ENCODE peak calls at places on chromosomes 16 and 17, in four cellular contexts. Z is psoas muscle, T is upper lobe of right lung, U is lower leg skin. R is an unnamed sample.

GRCh38 chr16:25138130-25138529 is 26.6 kb downstream of the LCMT1 start:
- DNase-seq in Z (no peak), T (no peak), U (no peak), R (no peak)

GRCh38 chr16:79083879-79084278 is 516.7 kb downstream of the MAF start:
- DNase-seq in Z (no peak), T (no peak), U (no peak), R (no peak)

GRCh38 chr16:57637424-57637823 is 9.0 kb downstream of the ADGRG1 start:
- DNase-seq in Z (no peak), T (no peak), U (no peak), R (peak)

GRCh38 chr17:50349241-50349595 is 3.3 kb downstream of the XYLT2 start:
- DNase-seq in Z (no peak), T (no peak), U (peak), R (no peak)

GRCh38 chr17:19020016-19020415 is 15.5 kb upstream of the FAM83G start:
- DNase-seq in Z (no peak), T (peak), U (no peak), R (no peak)

GRCh38 chr16:70577256-70577698 is 53.7 kb downstream of the SF3B3 start:
- DNase-seq in Z (peak), T (no peak), U (peak), R (peak)

GRCh38 chr17:29341726-29342125 is 47.8 kb upstream of the NUFIP2 start:
- DNase-seq in Z (no peak), T (no peak), U (no peak), R (peak)

GRCh38 chr16:22670551-22670970 is 143.4 kb upstream of the HS3ST2 start:
- DNase-seq in Z (no peak), T (no peak), U (peak), R (no peak)

GRCh38 chr17:77881545-77881944 is 77.0 kb upstream of the TNRC6C start:
- DNase-seq in Z (peak), T (peak), U (peak), R (peak)

GRCh38 chr17:50051082-50051576 is 4.8 kb upstream of the ITGA3 start:
- DNase-seq in Z (no peak), T (no peak), U (no peak), R (peak)

GRCh38 chr17:11813278-11813677 is 184.0 kb downstream of the ZNF18 start:
- DNase-seq in Z (no peak), T (no peak), U (no peak), R (no peak)

GRCh38 chr16:31480851-31481250 is 2.1 kb upstream of the SLC5A2 start:
- DNase-seq in Z (peak), T (peak), U (no peak), R (peak)

GRCh38 chr17:30376621-30377452 is 1.9 kb upstream of the CPD start:
- DNase-seq in Z (no peak), T (peak), U (no peak), R (peak)

GRCh38 chr16:14436410-14436955 is 193.6 kb downstream of the PARN start:
- DNase-seq in Z (peak), T (no peak), U (no peak), R (no peak)

GRCh38 chr16:75606507-75606906 is 16.6 kb downstream of the ADAT1 start:
- DNase-seq in Z (no peak), T (no peak), U (peak), R (no peak)

GRCh38 chr16:30027588-30028437 is 3.3 kb downstream of the TLCD3B start:
- DNase-seq in Z (no peak), T (no peak), U (no peak), R (no peak)

GRCh38 chr17:1796800-1797199 is 32.9 kb downstream of the SMYD4 start:
- DNase-seq in Z (no peak), T (no peak), U (no peak), R (peak)

GRCh38 chr17:49987681-49988441 is 7.2 kb downstream of the DLX3 start:
- DNase-seq in Z (no peak), T (peak), U (peak), R (no peak)

GRCh38 chr17:12613566-12613965 is 52.1 kb upstream of the MYOCD start:
- DNase-seq in Z (no peak), T (no peak), U (no peak), R (peak)

GRCh38 chr16:16797239-16797638 is 418.3 kb downstream of the NPIPA7 start:
- DNase-seq in Z (no peak), T (no peak), U (no peak), R (no peak)

GRCh38 chr17:60135160-60135950 is 14.4 kb upstream of the CA4 start:
- DNase-seq in Z (peak), T (peak), U (peak), R (peak)

GRCh38 chr17:4344926-4345325 is 21.5 kb downstream of the UBE2G1 start:
- DNase-seq in Z (no peak), T (no peak), U (no peak), R (no peak)
- H3K4me3 ChIP-seq in Z (peak), T (no peak), U (no peak), R (no peak)

DNA sequence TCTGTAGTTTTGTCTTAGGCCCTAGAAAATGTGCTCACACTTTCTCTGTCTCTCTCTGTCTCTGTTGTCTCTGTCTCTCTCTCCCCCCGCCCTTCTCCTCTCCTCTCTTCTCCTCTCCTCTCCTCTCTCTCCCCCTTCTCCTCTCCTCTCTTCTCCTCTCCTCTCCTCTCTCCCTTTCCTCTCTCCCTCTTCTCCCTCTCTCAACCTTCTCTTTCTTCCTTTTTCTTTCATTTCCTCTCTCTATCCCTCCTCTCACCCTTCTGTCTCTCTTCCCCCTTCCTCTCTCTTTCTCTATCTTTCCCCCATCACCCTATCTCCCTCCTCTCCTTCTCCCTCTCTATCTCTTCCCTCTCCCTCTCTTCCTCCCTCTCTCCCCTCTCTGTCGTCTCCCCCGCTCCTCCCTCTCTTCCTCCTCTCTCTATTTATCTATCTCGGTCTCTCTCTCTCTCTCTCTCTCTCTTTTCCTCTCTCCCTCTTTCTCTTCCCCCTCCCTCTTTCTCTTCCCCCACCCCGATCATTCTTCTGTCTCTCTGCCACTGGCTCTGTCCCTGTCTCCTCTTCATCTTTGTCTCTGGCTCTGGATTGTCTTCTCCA is 107.2 kb upstream of the C16orf82 start:
- DNase-seq in Z (no peak), T (no peak), U (no peak), R (no peak)
- H3K4me3 ChIP-seq in Z (no peak), T (no peak), U (no peak), R (no peak)

GRCh38 chr16:1979271-1980025 is 1.8 kb downstream of the NOXO1 start:
- DNase-seq in Z (no peak), T (peak), U (no peak), R (no peak)

GRCh38 chr16:1977875-1978268 is 3.4 kb downstream of the NOXO1 start:
- DNase-seq in Z (no peak), T (no peak), U (no peak), R (no peak)

GRCh38 chr16:1980026-1980769 is 1.1 kb downstream of the NOXO1 start:
- DNase-seq in Z (no peak), T (no peak), U (no peak), R (no peak)

GRCh38 chr16:1976951-1977874 is 4.1 kb downstream of the NOXO1 start:
- DNase-seq in Z (no peak), T (no peak), U (no peak), R (no peak)

DNA sequence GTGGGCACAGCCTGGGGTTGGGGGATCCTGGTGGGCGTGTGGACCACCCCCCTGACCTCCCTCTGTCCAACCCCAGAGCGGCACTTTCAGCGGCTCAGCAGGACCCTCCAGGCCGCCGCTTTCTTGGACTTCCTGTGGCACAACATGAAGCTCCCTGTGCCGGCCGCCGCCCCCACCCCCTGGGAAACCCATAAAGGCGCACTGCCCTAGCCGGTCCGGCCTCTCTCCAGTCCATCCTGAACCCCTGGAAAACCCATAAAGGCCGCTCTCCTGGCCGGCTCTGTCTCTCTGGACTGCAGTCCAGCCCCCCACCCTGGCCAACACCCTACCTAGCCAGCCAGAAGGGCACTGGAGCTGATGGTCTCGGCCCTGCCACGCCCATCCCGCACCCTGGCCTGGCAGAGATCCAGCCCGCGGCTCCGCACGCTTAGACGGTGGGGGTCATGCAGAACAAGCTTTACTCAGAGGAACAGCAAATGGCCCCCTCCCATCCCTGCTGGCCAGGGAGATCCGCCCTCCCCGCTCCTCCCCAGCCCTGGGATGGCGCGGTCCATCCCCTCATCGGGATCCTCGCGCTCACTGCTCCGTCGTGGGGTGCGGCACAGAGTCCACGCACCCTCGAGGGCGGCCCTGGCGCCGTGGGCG is 2.7 kb downstream of the NOXO1 start:
- DNase-seq in Z (no peak), T (no peak), U (no peak), R (no peak)
- H3K4me3 ChIP-seq in Z (no peak), T (peak), U (no peak), R (no peak)

DNA sequence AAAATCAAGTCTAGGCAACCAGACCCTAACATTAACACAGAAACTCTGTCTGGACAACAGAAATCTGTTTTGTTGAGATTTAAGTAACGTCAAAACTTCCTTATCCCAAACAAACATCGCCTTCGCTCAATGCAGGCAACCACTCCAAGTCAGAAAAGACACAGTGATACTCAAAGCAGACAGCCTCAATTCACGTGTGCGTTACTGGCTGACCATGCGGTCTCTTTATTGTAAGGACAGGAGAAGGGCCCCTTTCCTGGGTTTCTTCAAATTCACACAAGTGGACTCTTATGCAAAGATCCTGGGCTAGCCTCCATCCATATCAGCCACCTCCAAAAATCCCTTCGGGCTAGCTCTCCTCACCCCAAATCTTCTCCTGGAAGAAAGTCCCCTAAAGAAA is 467.7 kb downstream of the SOX9 start:
- DNase-seq in Z (no peak), T (no peak), U (no peak), R (no peak)
- H3K4me3 ChIP-seq in Z (no peak), T (peak), U (no peak), R (no peak)

GRCh38 chr17:76498886-76499667 is 2.1 kb downstream of the RHBDF2 start:
- DNase-seq in Z (no peak), T (no peak), U (no peak), R (no peak)

GRCh38 chr17:76495663-76496400 is 5.4 kb downstream of the RHBDF2 start:
- DNase-seq in Z (no peak), T (no peak), U (no peak), R (no peak)

GRCh38 chr17:76496464-76496863 is 4.8 kb downstream of the RHBDF2 start:
- DNase-seq in Z (no peak), T (no peak), U (no peak), R (no peak)

GRCh38 chr17:76497979-76498885 is 3.0 kb downstream of the RHBDF2 start:
- DNase-seq in Z (peak), T (peak), U (peak), R (peak)

GRCh38 chr17:76497699-76497978 is 3.6 kb downstream of the RHBDF2 start:
- DNase-seq in Z (no peak), T (no peak), U (no peak), R (no peak)
- H3K4me3 ChIP-seq in Z (peak), T (peak), U (no peak), R (peak)

DNA sequence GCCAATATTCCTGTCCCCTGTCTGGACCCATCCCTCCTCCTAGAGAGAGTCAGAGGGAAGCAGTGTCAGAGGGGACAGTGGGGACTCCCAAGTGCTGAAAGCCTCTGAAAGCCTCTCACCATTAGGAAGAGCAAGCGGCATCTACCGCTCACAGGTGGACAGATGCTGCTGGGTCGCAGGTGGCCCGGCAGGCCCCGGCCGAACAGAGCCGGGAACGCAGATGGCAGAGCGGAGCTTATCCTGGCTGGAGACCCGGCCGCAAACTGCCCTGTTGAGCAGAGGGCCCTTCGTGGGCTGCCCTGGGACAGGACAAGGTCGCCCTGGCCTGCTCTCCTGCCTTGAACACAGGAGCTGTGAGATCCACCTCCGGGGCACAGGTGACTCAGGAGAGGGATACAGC is 23.0 kb upstream of the NAT9 start:
- DNase-seq in Z (no peak), T (no peak), U (no peak), R (no peak)
- H3K4me3 ChIP-seq in Z (no peak), T (no peak), U (no peak), R (no peak)

DNA sequence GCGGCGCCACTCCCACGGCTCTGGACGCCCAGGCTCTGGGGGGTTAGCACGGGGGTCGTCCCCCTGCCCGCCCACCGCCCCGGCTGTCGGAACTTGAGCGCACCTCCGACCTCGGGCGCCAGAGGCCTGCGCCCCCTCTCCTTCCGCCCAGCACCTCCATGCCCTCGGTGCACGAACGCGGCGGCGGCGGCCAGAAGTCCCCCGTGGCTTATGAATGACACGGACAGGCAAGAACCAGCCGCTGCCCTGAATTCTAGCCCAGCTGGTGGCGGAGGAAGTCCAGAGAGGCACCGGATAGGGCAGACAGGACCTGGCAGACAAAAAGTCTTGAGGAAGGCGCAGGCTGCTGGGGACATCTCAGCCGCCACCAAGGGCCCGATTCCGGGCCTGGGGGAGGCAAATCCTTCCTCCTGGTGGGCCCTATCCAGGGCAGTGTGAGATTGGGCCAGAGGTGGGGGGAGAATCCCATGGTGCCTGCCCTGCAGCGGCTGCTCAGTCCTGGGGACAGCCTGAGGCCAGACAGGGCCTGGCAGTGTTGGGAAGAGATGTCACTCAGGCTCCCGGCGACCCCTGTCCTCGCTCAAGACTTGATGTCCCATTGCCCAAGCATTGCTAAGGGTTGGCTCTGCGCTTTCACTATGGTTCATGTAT is 897 bp upstream of the CYGB start:
- DNase-seq in Z (peak), T (peak), U (no peak), R (no peak)
- H3K4me3 ChIP-seq in Z (peak), T (peak), U (peak), R (peak)

R was measured in fibroblast of pulmonary artery.